ENCODE peak calls at places on chromosome 20, in four cellular contexts. C, Q, D and Z are unnamed samples.
A peak's percentile ranks its signal among the peaks of the same experiment; 100 is the strongest.

GRCh38 chr20:10113746-10114145 is 79.0 kb downstream of the ANKEF1 start:
- DNase-seq in C (no peak), Q (no peak), D (no peak), Z (no peak)

GRCh38 chr20:45323731-45324130 is 15.6 kb upstream of the MATN4 start:
- DNase-seq in C (no peak), Q (no peak), D (no peak), Z (no peak)

GRCh38 chr20:4544765-4545164 is 176.9 kb upstream of the PRND start:
- DNase-seq in C (no peak), Q (no peak), D (no peak), Z (no peak)

GRCh38 chr20:63191400-63191799 is 24.5 kb downstream of the YTHDF1 start:
- DNase-seq in C (peak; percentile 56), Q (no peak), D (peak; percentile 79), Z (no peak)

GRCh38 chr20:57417051-57417689 is 26.0 kb downstream of the RBM38 start:
- DNase-seq in C (no peak), Q (no peak), D (no peak), Z (no peak)

GRCh38 chr20:32589256-32589655 is 4.1 kb upstream of the NOL4L start:
- DNase-seq in C (no peak), Q (no peak), D (no peak), Z (no peak)

GRCh38 chr20:43690943-43691598 is 24.2 kb downstream of the MYBL2 start:
- DNase-seq in C (no peak), Q (no peak), D (no peak), Z (no peak)

GRCh38 chr20:23374441-23374840 is 12.5 kb downstream of the GZF1 start:
- DNase-seq in C (no peak), Q (no peak), D (no peak), Z (no peak)

GRCh38 chr20:41173161-41173721 is 35.9 kb downstream of the PLCG1 start:
- DNase-seq in C (peak; percentile 84), Q (peak; percentile 89), D (peak; percentile 93), Z (peak; percentile 82)

GRCh38 chr20:44959082-44959895 is 908 bp downstream of the TOMM34 start:
- DNase-seq in C (no peak), Q (peak; percentile 36), D (no peak), Z (no peak)

GRCh38 chr20:61761453-61762207 is 304.1 kb downstream of the TAF4 start:
- DNase-seq in C (no peak), Q (no peak), D (peak; percentile 21), Z (no peak)

GRCh38 chr20:54255157-54255556 is 47.3 kb downstream of the PFDN4 start:
- DNase-seq in C (no peak), Q (no peak), D (no peak), Z (no peak)

GRCh38 chr20:31862157-31862470 is 8.2 kb downstream of the DUSP15 start:
- DNase-seq in C (no peak), Q (no peak), D (no peak), Z (no peak)

GRCh38 chr20:389220-389619 is 8.7 kb downstream of the TRIB3 start:
- DNase-seq in C (no peak), Q (no peak), D (no peak), Z (no peak)

GRCh38 chr20:45104786-45105185 is 3.9 kb upstream of the KCNS1 start:
- DNase-seq in C (no peak), Q (no peak), D (no peak), Z (no peak)

GRCh38 chr20:42485566-42485965 is 704.1 kb downstream of the PTPRT start:
- DNase-seq in C (no peak), Q (no peak), D (no peak), Z (no peak)

GRCh38 chr20:40617594-40617993 is 71.4 kb downstream of the MAFB start:
- DNase-seq in C (no peak), Q (no peak), D (no peak), Z (no peak)

GRCh38 chr20:59205044-59205443 is 41.4 kb downstream of the ZNF831 start:
- DNase-seq in C (no peak), Q (no peak), D (no peak), Z (no peak)

GRCh38 chr20:33908351-33908750 is 85.4 kb upstream of the RALY start:
- DNase-seq in C (no peak), Q (no peak), D (no peak), Z (no peak)

GRCh38 chr20:24610341-24611115 is 141.1 kb downstream of the SYNDIG1 start:
- DNase-seq in C (peak; percentile 36), Q (no peak), D (no peak), Z (no peak)

GRCh38 chr20:59837623-59838394 is 95.6 kb downstream of the SYCP2 start:
- DNase-seq in C (no peak), Q (no peak), D (no peak), Z (no peak)

GRCh38 chr20:62725596-62726268 is 17.1 kb downstream of the NTSR1 start:
- DNase-seq in C (no peak), Q (no peak), D (no peak), Z (no peak)

GRCh38 chr20:19975901-19976300 is 41.3 kb upstream of the NAA20 start:
- DNase-seq in C (no peak), Q (no peak), D (no peak), Z (no peak)

GRCh38 chr20:16821211-16822089 is 73.3 kb downstream of the OTOR start:
- DNase-seq in C (no peak), Q (no peak), D (no peak), Z (no peak)

GRCh38 chr20:61299088-61299487 is 47.0 kb downstream of the CDH4 start:
- DNase-seq in C (no peak), Q (no peak), D (no peak), Z (no peak)

GRCh38 chr20:20211274-20211987 is 156.5 kb upstream of the INSM1 start:
- DNase-seq in C (no peak), Q (no peak), D (no peak), Z (no peak)

GRCh38 chr20:12554416-12554815 is 454.4 kb upstream of the SPTLC3 start:
- DNase-seq in C (no peak), Q (no peak), D (no peak), Z (no peak)

GRCh38 chr20:2102585-2103453 is 1.2 kb downstream of the STK35 start:
- DNase-seq in C (peak; percentile 78), Q (peak; percentile 90), D (peak; percentile 93), Z (peak; percentile 93)

GRCh38 chr20:6122111-6122872 is 538 bp downstream of the FERMT1 start:
- DNase-seq in C (no peak), Q (no peak), D (no peak), Z (no peak)

GRCh38 chr20:22586645-22587310 is 2.4 kb upstream of the FOXA2 start:
- DNase-seq in C (no peak), Q (no peak), D (peak; percentile 96), Z (no peak)

GRCh38 chr20:64256282-64256947 is 867 bp downstream of the PCMTD2 start:
- DNase-seq in C (no peak), Q (no peak), D (peak; percentile 42), Z (no peak)

GRCh38 chr20:64253443-64253842 is 2.1 kb upstream of the PCMTD2 start:
- DNase-seq in C (peak; percentile 2), Q (no peak), D (no peak), Z (no peak)

GRCh38 chr20:64255361-64256281 is at the start of gene PCMTD2:
- DNase-seq in C (peak; percentile 61), Q (peak; percentile 77), D (peak; percentile 97), Z (peak; percentile 72)

GRCh38 chr20:64254156-64254555 is 1.4 kb upstream of the PCMTD2 start:
- DNase-seq in C (peak; percentile 10), Q (no peak), D (no peak), Z (no peak)

GRCh38 chr20:64254571-64255360 is 782 bp upstream of the PCMTD2 start:
- DNase-seq in C (peak; percentile 15), Q (no peak), D (peak; percentile 56), Z (no peak)
- H3K27ac ChIP-seq in C (peak overlapping the region; percentile 89), Q (peak overlapping the region; percentile 96), D (peak overlapping the region; percentile 87), Z (peak overlapping the region; percentile 91)

GRCh38 chr20:11229772-11230171 is 556.0 kb upstream of the JAG1 start:
- DNase-seq in C (no peak), Q (peak; percentile 54), D (no peak), Z (no peak)
- H3K27ac ChIP-seq in C (no peak overlapping the region), Q (peak overlapping the region; percentile 22), D (peak overlapping the region; percentile 57), Z (no peak overlapping the region)

GRCh38 chr20:35270021-35270902 is 7.7 kb downstream of the MMP24OS start:
- DNase-seq in C (no peak), Q (no peak), D (no peak), Z (no peak)
- H3K27ac ChIP-seq in C (no peak overlapping the region), Q (no peak overlapping the region), D (no peak overlapping the region), Z (no peak overlapping the region)

DNA sequence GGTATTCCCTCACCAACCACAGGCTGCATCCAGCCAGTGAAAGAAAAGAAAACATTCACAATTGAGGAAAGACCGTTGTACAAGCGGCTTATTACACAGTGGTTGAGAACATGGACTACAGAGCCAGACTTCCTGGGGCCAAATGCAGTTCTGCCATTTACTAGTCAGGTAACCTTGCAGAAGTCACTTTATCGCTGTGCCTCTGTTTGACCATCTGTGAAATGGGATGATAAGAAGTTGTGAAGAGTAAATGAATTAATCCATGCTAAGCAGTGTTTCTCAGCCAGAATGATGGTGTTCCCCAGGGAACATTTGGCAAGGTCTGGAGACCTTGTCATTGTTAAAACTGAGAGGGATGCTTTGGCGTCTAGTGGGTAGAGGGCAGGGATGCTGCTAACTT is 14.8 kb downstream of the ARHGAP40 start:
- DNase-seq in C (no peak), Q (no peak), D (no peak), Z (no peak)
- H3K27ac ChIP-seq in C (no peak overlapping the region), Q (no peak overlapping the region), D (no peak overlapping the region), Z (no peak overlapping the region)

DNA sequence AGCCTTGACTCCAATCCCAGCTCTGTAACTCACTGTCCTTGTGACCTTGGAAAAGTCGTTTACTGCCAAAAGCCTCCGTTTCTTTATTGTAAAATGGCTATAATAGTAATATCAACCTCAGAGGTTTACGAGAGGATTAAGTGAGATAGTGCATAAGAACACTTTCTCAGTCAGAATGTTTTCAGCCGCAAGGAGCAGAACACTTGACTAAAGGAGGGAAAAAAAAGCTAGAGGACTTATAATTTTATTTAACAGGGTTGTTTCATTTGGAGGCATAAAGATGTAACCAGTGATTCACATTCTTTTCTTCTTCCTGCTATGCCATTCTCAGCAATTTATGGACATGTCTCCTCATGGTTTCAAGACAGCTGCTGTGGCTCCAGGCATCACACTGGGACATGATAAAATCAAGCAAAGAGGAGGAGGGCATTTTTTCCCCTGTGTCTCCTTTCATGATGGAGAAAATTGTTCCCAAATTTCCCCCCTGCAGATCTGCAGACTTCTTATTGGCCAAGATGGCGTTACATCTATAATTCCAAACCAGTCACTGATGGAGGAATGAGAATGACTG is 143.0 kb upstream of the PTPN1 start:
- DNase-seq in C (no peak), Q (no peak), D (no peak), Z (no peak)
- H3K27ac ChIP-seq in C (no peak overlapping the region), Q (peak overlapping the region; percentile 1), D (peak overlapping the region; percentile 57), Z (no peak overlapping the region)